ENCODE peak calls at places on chromosomes 6 and 20, in four cellular contexts. One of them, this sample, is unnamed.

GRCh38 chr6:112180095-112180820 is 74.1 kb downstream of the LAMA4 start:
- DNase-seq in K562: peak
- DNase-seq in GM12878: no peak
- DNase-seq in SK-N-SH: peak
- DNase-seq in this sample: peak

GRCh38 chr6:73364549-73364948 is 2.1 kb downstream of the KHDC3L start:
- DNase-seq in SK-N-SH: no peak
- DNase-seq in GM12878: no peak
- DNase-seq in K562: no peak
- DNase-seq in this sample: no peak

GRCh38 chr20:16475225-16475624 is 98.0 kb downstream of the KIF16B start:
- DNase-seq in K562: no peak
- DNase-seq in GM12878: no peak
- DNase-seq in SK-N-SH: no peak
- DNase-seq in this sample: peak

GRCh38 chr6:90583179-90583578 is 3.7 kb downstream of the MAP3K7 start:
- DNase-seq in K562: no peak
- DNase-seq in GM12878: no peak
- DNase-seq in SK-N-SH: no peak
- DNase-seq in this sample: no peak

GRCh38 chr6:107866606-107867301 is 42.6 kb upstream of the SCML4 start:
- DNase-seq in K562: no peak
- DNase-seq in GM12878: no peak
- DNase-seq in SK-N-SH: peak
- DNase-seq in this sample: peak

GRCh38 chr6:6525948-6526347 is 62.6 kb upstream of the LY86 start:
- DNase-seq in SK-N-SH: no peak
- DNase-seq in GM12878: no peak
- DNase-seq in K562: no peak
- DNase-seq in this sample: no peak

GRCh38 chr6:155483858-155484257 is 28.2 kb upstream of the NOX3 start:
- DNase-seq in GM12878: no peak
- DNase-seq in K562: no peak
- DNase-seq in SK-N-SH: no peak
- DNase-seq in this sample: peak

GRCh38 chr6:121652223-121652622 is 216.8 kb downstream of the GJA1 start:
- DNase-seq in SK-N-SH: no peak
- DNase-seq in K562: no peak
- DNase-seq in GM12878: no peak
- DNase-seq in this sample: no peak

GRCh38 chr20:2801459-2801728 is 967 bp upstream of the CPXM1 start:
- DNase-seq in SK-N-SH: no peak
- DNase-seq in GM12878: no peak
- DNase-seq in K562: no peak
- DNase-seq in this sample: no peak

GRCh38 chr6:74075323-74075722 is 379.3 kb downstream of the CD109 start:
- DNase-seq in SK-N-SH: no peak
- DNase-seq in K562: no peak
- DNase-seq in GM12878: no peak
- DNase-seq in this sample: no peak

GRCh38 chr6:31143148-31143547 is 4.3 kb upstream of the PSORS1C2 start:
- DNase-seq in GM12878: no peak
- DNase-seq in SK-N-SH: no peak
- DNase-seq in K562: no peak
- DNase-seq in this sample: no peak

GRCh38 chr6:134288538-134289203 is 29.2 kb downstream of the SGK1 start:
- DNase-seq in SK-N-SH: no peak
- DNase-seq in GM12878: no peak
- DNase-seq in K562: no peak
- DNase-seq in this sample: no peak

GRCh38 chr20:56373942-56374341 is 15.2 kb downstream of the FAM210B start:
- DNase-seq in K562: no peak
- DNase-seq in GM12878: no peak
- DNase-seq in SK-N-SH: no peak
- DNase-seq in this sample: peak

GRCh38 chr20:1741309-1742048 is 83.9 kb upstream of the SIRPG start:
- DNase-seq in K562: no peak
- DNase-seq in GM12878: no peak
- DNase-seq in SK-N-SH: no peak
- DNase-seq in this sample: no peak

GRCh38 chr6:114100421-114100820 is 129.5 kb upstream of the HDAC2 start:
- DNase-seq in SK-N-SH: no peak
- DNase-seq in GM12878: no peak
- DNase-seq in K562: no peak
- DNase-seq in this sample: no peak

GRCh38 chr20:46182271-46182670 is 64.2 kb downstream of the CD40 start:
- DNase-seq in K562: no peak
- DNase-seq in GM12878: no peak
- DNase-seq in SK-N-SH: no peak
- DNase-seq in this sample: no peak

GRCh38 chr6:37889015-37889885 is 69.7 kb downstream of the ZFAND3 start:
- DNase-seq in K562: no peak
- DNase-seq in SK-N-SH: no peak
- DNase-seq in GM12878: no peak
- DNase-seq in this sample: no peak

GRCh38 chr20:51050636-51051035 is 27.7 kb upstream of the KCNG1 start:
- DNase-seq in K562: no peak
- DNase-seq in SK-N-SH: no peak
- DNase-seq in GM12878: no peak
- DNase-seq in this sample: no peak

GRCh38 chr6:34095741-34096140 is 50.1 kb downstream of the GRM4 start:
- DNase-seq in K562: no peak
- DNase-seq in GM12878: no peak
- DNase-seq in SK-N-SH: no peak
- DNase-seq in this sample: no peak

GRCh38 chr6:143059616-143060353 is 904 bp upstream of the AIG1 start:
- DNase-seq in SK-N-SH: peak
- DNase-seq in K562: no peak
- DNase-seq in GM12878: no peak
- DNase-seq in this sample: peak

GRCh38 chr6:163120223-163120622 is 294.3 kb upstream of the QKI start:
- DNase-seq in SK-N-SH: no peak
- DNase-seq in GM12878: no peak
- DNase-seq in K562: no peak
- DNase-seq in this sample: peak

GRCh38 chr20:45311589-45312211 is 3.6 kb upstream of the MATN4 start:
- DNase-seq in SK-N-SH: peak
- DNase-seq in K562: peak
- DNase-seq in GM12878: no peak
- DNase-seq in this sample: peak

GRCh38 chr6:153436346-153436745 is 305.3 kb upstream of the RGS17 start:
- DNase-seq in SK-N-SH: no peak
- DNase-seq in GM12878: no peak
- DNase-seq in K562: no peak
- DNase-seq in this sample: no peak

GRCh38 chr6:4192173-4192572 is 56.8 kb upstream of the ECI2 start:
- DNase-seq in K562: no peak
- DNase-seq in SK-N-SH: no peak
- DNase-seq in GM12878: no peak
- DNase-seq in this sample: no peak

GRCh38 chr6:37127961-37128862 is 41.7 kb upstream of the PIM1 start:
- DNase-seq in SK-N-SH: no peak
- DNase-seq in GM12878: no peak
- DNase-seq in K562: peak
- DNase-seq in this sample: peak

GRCh38 chr20:10848810-10849370 is 175.1 kb upstream of the JAG1 start:
- DNase-seq in K562: no peak
- DNase-seq in GM12878: peak
- DNase-seq in SK-N-SH: no peak
- DNase-seq in this sample: peak

GRCh38 chr6:142871910-142872331 is 73.1 kb downstream of the HIVEP2 start:
- DNase-seq in SK-N-SH: no peak
- DNase-seq in K562: no peak
- DNase-seq in GM12878: no peak
- DNase-seq in this sample: peak

GRCh38 chr6:108293527-108294296 is 1.1 kb upstream of the AFG1L start:
- DNase-seq in K562: no peak
- DNase-seq in SK-N-SH: no peak
- DNase-seq in GM12878: no peak
- DNase-seq in this sample: no peak

GRCh38 chr6:114087496-114087895 is 116.5 kb upstream of the HDAC2 start:
- DNase-seq in K562: no peak
- DNase-seq in SK-N-SH: no peak
- DNase-seq in GM12878: no peak
- DNase-seq in this sample: no peak

DNA sequence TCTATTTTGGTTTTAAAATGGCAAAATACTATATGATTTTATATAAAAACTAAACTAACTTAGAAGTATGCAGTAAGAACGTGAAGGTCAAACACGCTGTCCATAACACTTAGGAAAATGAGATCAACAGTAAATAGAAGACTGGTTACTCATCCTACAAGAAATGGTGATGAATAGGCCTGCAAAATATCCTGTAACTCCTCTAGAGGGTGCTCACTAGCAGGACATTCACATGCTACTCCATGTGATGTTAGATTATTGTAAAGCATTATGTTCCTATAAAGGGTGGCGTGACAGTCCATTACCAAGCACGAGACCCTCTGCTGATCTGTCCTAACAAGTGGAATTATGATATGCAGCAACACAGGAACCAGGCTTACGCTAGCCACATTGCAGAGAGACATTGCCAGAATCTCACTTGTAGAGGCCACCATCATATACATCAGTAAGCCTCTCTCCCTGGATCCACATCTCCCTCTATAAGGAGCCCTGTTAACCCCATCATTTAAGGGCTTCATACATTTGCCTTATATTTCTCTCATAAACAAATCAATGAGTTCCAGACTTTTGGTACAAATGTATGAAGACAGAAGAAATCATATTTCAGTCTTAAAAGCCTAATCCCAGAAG is 18.0 kb upstream of the DEFB129 start:
- DNase-seq in K562: peak
- DNase-seq in GM12878: no peak
- DNase-seq in SK-N-SH: peak
- DNase-seq in this sample: peak
- TF ChIP-seq MAX in K562: no peak
- TF ChIP-seq MAX in GM12878: no peak
- TF ChIP-seq MAX in SK-N-SH: peak
- TF ChIP-seq MAX in this sample: no peak

DNA sequence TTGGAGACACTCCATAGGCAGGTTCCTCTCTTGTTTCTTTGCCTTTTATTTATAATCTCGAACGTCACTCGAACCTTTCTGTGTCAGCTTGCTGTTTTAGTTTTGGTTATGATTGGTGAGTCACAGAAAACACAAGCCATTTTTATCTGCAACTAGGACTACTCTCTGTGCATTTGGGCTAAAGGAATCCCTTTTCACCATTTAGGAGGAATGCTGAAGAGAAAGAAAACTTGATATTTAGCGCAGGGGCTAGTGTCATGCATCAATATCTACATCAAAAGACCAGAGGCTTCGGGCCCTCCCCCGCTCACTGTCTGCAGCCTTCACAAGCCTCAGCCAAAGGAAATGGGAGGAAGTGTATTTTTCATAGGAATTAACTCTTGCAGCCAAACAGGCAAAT is 507.8 kb upstream of the CITED2 start:
- DNase-seq in K562: no peak
- DNase-seq in SK-N-SH: no peak
- DNase-seq in GM12878: no peak
- DNase-seq in this sample: no peak
- TF ChIP-seq NFIC in K562: no peak
- TF ChIP-seq NFIC in SK-N-SH: no peak
- TF ChIP-seq NFIC in GM12878: no peak
- TF ChIP-seq NFIC in this sample: no peak

GRCh38 chr6:42411431-42411830 is 40.3 kb downstream of the TRERF1 start:
- DNase-seq in K562: no peak
- DNase-seq in GM12878: no peak
- DNase-seq in SK-N-SH: no peak
- DNase-seq in this sample: no peak
- TF ChIP-seq MAX in K562: no peak
- TF ChIP-seq MAX in GM12878: no peak
- TF ChIP-seq MAX in SK-N-SH: no peak
- TF ChIP-seq MAX in this sample: no peak

DNA sequence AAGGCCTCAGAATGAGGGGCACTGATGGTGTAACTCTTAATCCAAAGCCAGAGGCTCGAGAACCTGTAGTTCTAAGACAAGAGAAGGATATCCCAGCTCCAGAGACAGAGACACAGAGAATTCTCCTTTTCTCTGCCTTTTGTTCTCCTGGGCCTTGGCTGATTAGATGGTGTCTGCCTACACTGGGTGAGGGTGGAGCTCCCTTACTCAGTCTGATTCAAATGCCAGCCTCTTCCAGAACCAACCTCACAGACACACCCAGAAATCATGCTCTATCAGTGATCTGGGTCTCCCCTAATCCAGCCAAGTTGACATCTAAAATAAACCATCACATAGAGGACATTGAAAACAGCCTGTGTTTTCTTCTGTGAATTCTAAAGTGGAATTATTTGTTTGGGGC is 68.0 kb upstream of the SMIM28 start:
- DNase-seq in GM12878: no peak
- DNase-seq in K562: no peak
- DNase-seq in SK-N-SH: no peak
- DNase-seq in this sample: no peak
- TF ChIP-seq NFIC in GM12878: no peak
- TF ChIP-seq NFIC in K562: no peak
- TF ChIP-seq NFIC in SK-N-SH: no peak
- TF ChIP-seq NFIC in this sample: no peak

GRCh38 chr20:62299666-62300236 is 3.0 kb upstream of the ADRM1 start:
- DNase-seq in SK-N-SH: no peak
- DNase-seq in K562: no peak
- DNase-seq in GM12878: no peak
- DNase-seq in this sample: no peak
- TF ChIP-seq MAX in SK-N-SH: no peak
- TF ChIP-seq MAX in K562: no peak
- TF ChIP-seq MAX in GM12878: no peak
- TF ChIP-seq MAX in this sample: no peak

This sample was measured in HepG2.